ENCODE peak calls at places on chromosomes 4 and X, in nine cellular contexts. D is amniotic stem cell; M is thoracic aorta; E is ovary; W is CD4-positive, alpha-beta T cell; G is CD8-positive, alpha-beta memory T cell; U is mesenchymal stem cell; L is T-helper 9 cell; R is BJ. X is an unnamed sample.
A peak's percentile ranks its signal among the peaks of the same experiment; 100 is the strongest.

GRCh38 chrX:34956915-34957314 is 14.3 kb downstream of the FAM47B start:
- DNase-seq in U (peak; percentile 0), L (no peak), E (no peak), W (no peak), R (peak; percentile 4), M (no peak), G (no peak), D (peak; percentile 18), X (peak; percentile 3)

GRCh38 chrX:102599950-102600579 is 750 bp downstream of the ARMCX5 start:
- DNase-seq in R (no peak), W (no peak), L (no peak), G (no peak), E (no peak), U (peak; percentile 47), D (no peak), M (no peak), X (no peak)

GRCh38 chrX:17380221-17380620 is 5.2 kb downstream of the NHS start:
- DNase-seq in W (no peak), R (no peak), D (no peak), M (no peak), G (no peak), L (no peak), U (no peak), E (no peak), X (no peak)

GRCh38 chr4:53987761-53988171 is 76.6 kb downstream of the CHIC2 start:
- DNase-seq in U (peak; percentile 73), W (no peak), R (no peak), G (no peak), M (no peak), E (no peak), D (peak; percentile 29), L (no peak), X (no peak)

GRCh38 chr4:92333056-92333455 is 29.3 kb downstream of the GRID2 start:
- DNase-seq in L (no peak), R (no peak), E (no peak), D (no peak), G (no peak), M (no peak), U (no peak), W (no peak), X (no peak)

GRCh38 chr4:98484031-98484430 is 174.4 kb downstream of the TSPAN5 start:
- DNase-seq in M (no peak), E (no peak), U (no peak), W (no peak), R (no peak), L (no peak), G (no peak), D (no peak), X (no peak)

GRCh38 chrX:153744210-153745066 is 19.6 kb upstream of the PLXNB3 start:
- DNase-seq in L (no peak), M (no peak), G (no peak), R (no peak), U (no peak), D (no peak), W (no peak), E (no peak), X (no peak)

GRCh38 chr4:10670346-10670745 is 14.2 kb downstream of the CLNK start:
- DNase-seq in E (no peak), M (no peak), U (no peak), L (no peak), W (no peak), D (no peak), R (no peak), G (no peak), X (no peak)

GRCh38 chrX:68762649-68763268 is 66.1 kb upstream of the EFNB1 start:
- DNase-seq in R (no peak), D (no peak), E (no peak), W (no peak), G (no peak), U (no peak), L (no peak), M (no peak), X (no peak)

GRCh38 chrX:110442631-110443030 is 84.0 kb downstream of the RTL9 start:
- DNase-seq in M (no peak), R (no peak), E (no peak), G (no peak), L (no peak), W (no peak), D (no peak), U (peak; percentile 22), X (no peak)

GRCh38 chrX:41739871-41740270 is 15.9 kb downstream of the GPR82 start:
- DNase-seq in M (no peak), U (no peak), E (no peak), L (no peak), G (no peak), W (no peak), R (no peak), D (no peak), X (no peak)

GRCh38 chr4:91359714-91360051 is 944.1 kb upstream of the GRID2 start:
- DNase-seq in R (no peak), D (no peak), G (no peak), E (no peak), U (no peak), M (no peak), L (no peak), W (no peak), X (no peak)

GRCh38 chrX:114976321-114976720 is 41.1 kb downstream of the IL13RA2 start:
- DNase-seq in U (peak; percentile 18), L (no peak), D (peak; percentile 0), M (no peak), W (no peak), E (no peak), G (no peak), R (peak; percentile 13), X (no peak)

GRCh38 chr4:40686081-40686913 is 56.6 kb upstream of the RBM47 start:
- DNase-seq in L (no peak), D (no peak), M (no peak), E (no peak), R (no peak), G (no peak), U (no peak), W (no peak), X (peak; percentile 24)